ENCODE peak calls at places on chromosomes 5 and 9, in eight cellular contexts. L is keratinocyte, K is coronary artery, T is pancreas, O is suprapubic skin, U is AG04450, R is left ventricle myocardium inferior, G is uterus. Z is an unnamed sample.

GRCh38 chr9:125407974-125408900 is 146.6 kb downstream of the GAPVD1 start:
- DNase-seq in R (peak; percentile 81), K (no peak), U (peak; percentile 27), G (peak; percentile 69), T (peak; percentile 74), L (no peak), O (peak; percentile 80), Z (peak; percentile 57)

GRCh38 chr5:62555930-62556329 is 22.7 kb upstream of the LRRC70 start:
- DNase-seq in R (no peak), L (no peak), T (no peak), K (no peak), G (no peak), O (no peak), U (no peak), Z (no peak)

GRCh38 chr9:130745210-130745800 is 51.7 kb downstream of the EXOSC2 start:
- DNase-seq in R (no peak), O (no peak), U (no peak), T (no peak), L (no peak), K (no peak), G (no peak), Z (no peak)

GRCh38 chr5:97142521-97143254 is at the start of gene LIX1:
- DNase-seq in U (no peak), T (no peak), G (no peak), O (no peak), K (no peak), L (no peak), R (no peak), Z (peak; percentile 24)

GRCh38 chr9:133437753-133438531 is 15.8 kb downstream of the ADAMTS13 start:
- DNase-seq in G (no peak), L (no peak), K (no peak), T (no peak), O (no peak), U (no peak), R (no peak), Z (no peak)

GRCh38 chr5:61735531-61735930 is 403.5 kb downstream of the ZSWIM6 start:
- DNase-seq in G (no peak), K (no peak), O (no peak), R (no peak), T (no peak), L (no peak), U (no peak), Z (no peak)

GRCh38 chr9:124436320-124436719 is 13.9 kb upstream of the ADGRD2 start:
- DNase-seq in L (no peak), T (no peak), U (no peak), R (no peak), K (no peak), O (no peak), G (no peak), Z (no peak)

GRCh38 chr5:141780240-141780951 is 97.8 kb downstream of the PCDH1 start:
- DNase-seq in O (no peak), L (no peak), K (no peak), G (no peak), U (no peak), T (no peak), R (no peak), Z (no peak)

GRCh38 chr5:36685631-36686147 is 79.3 kb downstream of the SLC1A3 start:
- DNase-seq in T (no peak), U (no peak), R (no peak), O (no peak), G (no peak), K (no peak), L (no peak), Z (no peak)

GRCh38 chr5:122264610-122265009 is 47.4 kb upstream of the SNCAIP start:
- DNase-seq in O (no peak), G (no peak), K (no peak), T (no peak), U (no peak), R (no peak), L (no peak), Z (no peak)

GRCh38 chr9:137705443-137705863 is 86.6 kb downstream of the EHMT1 start:
- DNase-seq in T (no peak), U (no peak), L (no peak), G (no peak), K (no peak), O (no peak), R (no peak), Z (no peak)

GRCh38 chr9:69768716-69769115 is 8.9 kb upstream of the PTAR1 start:
- DNase-seq in K (no peak), O (no peak), R (no peak), T (no peak), G (no peak), L (no peak), U (no peak), Z (no peak)

GRCh38 chr9:97570899-97571298 is 62.3 kb downstream of the TSTD2 start:
- DNase-seq in O (no peak), G (peak; percentile 45), R (peak; percentile 85), U (no peak), K (peak; percentile 69), T (peak; percentile 7), L (no peak), Z (peak; percentile 37)

GRCh38 chr5:134577796-134578577 is 52.5 kb downstream of the JADE2 start:
- DNase-seq in G (peak; percentile 84), R (peak; percentile 80), K (no peak), O (peak; percentile 84), T (peak; percentile 81), U (peak; percentile 37), L (no peak), Z (peak; percentile 60)

GRCh38 chr9:124834586-124834985 is 18.7 kb upstream of the WDR38 start:
- DNase-seq in R (no peak), L (peak; percentile 96), K (no peak), O (no peak), G (no peak), U (no peak), T (no peak), Z (no peak)

GRCh38 chr5:17402291-17403121 is 95.5 kb upstream of the TAF11L2 start:
- DNase-seq in U (no peak), G (no peak), O (no peak), R (no peak), T (no peak), L (no peak), K (no peak), Z (no peak)

GRCh38 chr5:89930591-89931383 is 478.8 kb downstream of the CETN3 start:
- DNase-seq in R (no peak), L (no peak), G (no peak), O (no peak), T (no peak), K (no peak), U (peak; percentile 4), Z (no peak)

GRCh38 chr9:113274474-113275146 is 762 bp downstream of the CDC26 start:
- DNase-seq in R (no peak), G (no peak), L (no peak), O (no peak), T (no peak), K (no peak), U (no peak), Z (no peak)

GRCh38 chr9:21788752-21789151 is 13.7 kb upstream of the MTAP start:
- DNase-seq in G (no peak), L (no peak), U (no peak), O (no peak), R (no peak), T (no peak), K (no peak), Z (no peak)

GRCh38 chr5:150349681-150350275 is 7.7 kb upstream of the TCOF1 start:
- DNase-seq in U (no peak), O (no peak), R (no peak), G (no peak), L (no peak), K (no peak), T (no peak), Z (no peak)
- H3K27ac ChIP-seq in U (no peak overlapping the region), O (no peak overlapping the region), R (no peak overlapping the region), G (no peak overlapping the region), L (no peak overlapping the region), K (no peak overlapping the region), T (no peak overlapping the region), Z (no peak overlapping the region)

DNA sequence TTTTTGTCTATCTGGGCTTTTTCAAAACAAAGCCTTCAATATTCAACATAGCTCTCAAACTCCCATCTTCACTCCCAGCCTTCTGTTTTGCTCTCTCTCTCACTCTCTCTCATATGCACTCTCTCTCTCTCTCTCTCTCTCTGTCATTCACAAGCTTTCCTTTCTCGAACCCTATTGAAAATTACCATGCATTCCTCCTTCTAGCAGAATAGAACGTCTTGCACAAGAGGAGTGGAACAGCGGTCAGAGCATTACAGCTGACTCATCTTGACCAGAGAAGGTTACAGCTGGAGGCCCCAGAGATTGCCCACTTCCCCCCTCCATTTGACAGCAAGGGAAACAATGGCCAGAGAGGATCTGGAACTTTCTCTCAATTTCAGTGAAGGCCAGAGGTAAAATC is 51.0 kb upstream of the LIFR start:
- DNase-seq in K (no peak), L (no peak), T (no peak), R (no peak), U (peak; percentile 91), G (no peak), O (no peak), Z (no peak)
- H3K27ac ChIP-seq in K (no peak overlapping the region), L (no peak overlapping the region), T (peak overlapping the region; percentile 53), R (no peak overlapping the region), U (peak overlapping the region; percentile 66), G (no peak overlapping the region), O (no peak overlapping the region), Z (no peak overlapping the region)

DNA sequence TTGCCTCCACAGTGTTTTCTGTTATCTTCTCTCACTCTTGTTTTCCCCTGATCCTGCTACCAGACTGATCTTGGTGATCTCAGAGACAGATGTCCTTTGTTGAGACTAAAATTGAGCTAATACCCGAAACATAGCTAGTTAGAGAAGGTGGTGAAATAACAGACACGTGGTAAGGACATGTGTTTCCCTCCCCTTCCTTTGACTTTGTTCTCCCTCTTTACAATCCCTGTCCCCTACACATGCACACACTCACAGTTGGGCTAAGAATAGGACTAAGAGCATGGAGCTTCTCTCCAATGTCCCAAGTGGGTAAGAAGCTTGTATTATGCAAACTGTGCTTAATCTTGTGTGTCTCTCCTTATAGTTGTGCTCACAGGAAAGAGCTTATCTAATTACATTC is 1603.0 kb upstream of the C9orf72 start:
- DNase-seq in T (no peak), O (no peak), L (no peak), R (no peak), G (no peak), K (no peak), U (no peak), Z (no peak)
- H3K27ac ChIP-seq in T (no peak overlapping the region), O (no peak overlapping the region), L (no peak overlapping the region), R (no peak overlapping the region), G (no peak overlapping the region), K (no peak overlapping the region), U (no peak overlapping the region), Z (no peak overlapping the region)

GRCh38 chr5:43024217-43024616 is 15.9 kb downstream of the ANXA2R start:
- DNase-seq in U (no peak), K (no peak), L (no peak), R (no peak), O (no peak), T (no peak), G (no peak), Z (no peak)

GRCh38 chr5:43017438-43017820 is 22.7 kb downstream of the ANXA2R start:
- DNase-seq in L (no peak), G (no peak), T (no peak), R (no peak), U (no peak), O (no peak), K (no peak), Z (no peak)

GRCh38 chr5:43019615-43020293 is 20.4 kb downstream of the ANXA2R start:
- DNase-seq in U (no peak), G (peak; percentile 61), K (no peak), L (no peak), R (no peak), T (peak; percentile 75), O (peak; percentile 78), Z (no peak)

GRCh38 chr5:43019293-43019614 is 20.9 kb downstream of the ANXA2R start:
- DNase-seq in K (no peak), G (no peak), L (no peak), U (no peak), O (no peak), T (no peak), R (no peak), Z (no peak)

GRCh38 chr5:43020294-43020711 is 19.8 kb downstream of the ANXA2R start:
- DNase-seq in G (no peak), T (no peak), R (no peak), U (no peak), O (no peak), K (no peak), L (no peak), Z (no peak)
- H3K27ac ChIP-seq in G (peak overlapping the region; percentile 93), T (peak overlapping the region; percentile 81), R (peak overlapping the region; percentile 97), U (peak overlapping the region; percentile 90), O (peak overlapping the region; percentile 97), K (peak overlapping the region; percentile 4), L (no peak overlapping the region), Z (no peak overlapping the region)